ENCODE peak calls at places on chromosome 18, in eight cellular contexts. One of them, this sample, is unnamed.

GRCh38 chr18:73896685-73897084 is 250.9 kb downstream of the FBXO15 start:
- DNase-seq in astrocyte of the cerebellum: no peak
- DNase-seq in MCF 10A: no peak
- DNase-seq in coronary artery: no peak
- DNase-seq in fibroblast of lung: no peak
- DNase-seq in cardiac muscle cell: no peak
- DNase-seq in upper lobe of right lung: no peak
- DNase-seq in fibroblast of pulmonary artery: no peak
- DNase-seq in this sample: no peak

GRCh38 chr18:5410582-5410981 is 115.1 kb upstream of the ZBTB14 start:
- DNase-seq in MCF 10A: no peak
- DNase-seq in astrocyte of the cerebellum: no peak
- DNase-seq in upper lobe of right lung: no peak
- DNase-seq in fibroblast of lung: no peak
- DNase-seq in cardiac muscle cell: no peak
- DNase-seq in coronary artery: no peak
- DNase-seq in fibroblast of pulmonary artery: no peak
- DNase-seq in this sample: no peak

GRCh38 chr18:37124511-37124910 is 295.6 kb downstream of the KIAA1328 start:
- DNase-seq in astrocyte of the cerebellum: peak; percentile 47
- DNase-seq in upper lobe of right lung: no peak
- DNase-seq in MCF 10A: peak; percentile 14
- DNase-seq in fibroblast of pulmonary artery: no peak
- DNase-seq in cardiac muscle cell: no peak
- DNase-seq in fibroblast of lung: peak; percentile 64
- DNase-seq in coronary artery: no peak
- DNase-seq in this sample: no peak

GRCh38 chr18:48472610-48473009 is 63.4 kb upstream of the ZBTB7C start:
- DNase-seq in cardiac muscle cell: peak; percentile 61
- DNase-seq in coronary artery: no peak
- DNase-seq in fibroblast of pulmonary artery: peak; percentile 60
- DNase-seq in fibroblast of lung: no peak
- DNase-seq in MCF 10A: no peak
- DNase-seq in astrocyte of the cerebellum: no peak
- DNase-seq in upper lobe of right lung: no peak
- DNase-seq in this sample: no peak

GRCh38 chr18:70335892-70336726 is 47.3 kb downstream of the SOCS6 start:
- DNase-seq in MCF 10A: peak; percentile 71
- DNase-seq in cardiac muscle cell: no peak
- DNase-seq in fibroblast of pulmonary artery: no peak
- DNase-seq in coronary artery: no peak
- DNase-seq in upper lobe of right lung: no peak
- DNase-seq in fibroblast of lung: no peak
- DNase-seq in astrocyte of the cerebellum: no peak
- DNase-seq in this sample: no peak

GRCh38 chr18:62781893-62782292 is 66.6 kb downstream of the PHLPP1 start:
- DNase-seq in fibroblast of lung: peak; percentile 92
- DNase-seq in upper lobe of right lung: no peak
- DNase-seq in cardiac muscle cell: peak; percentile 79
- DNase-seq in fibroblast of pulmonary artery: peak; percentile 92
- DNase-seq in MCF 10A: peak; percentile 96
- DNase-seq in astrocyte of the cerebellum: no peak
- DNase-seq in coronary artery: no peak
- DNase-seq in this sample: peak; percentile 54

GRCh38 chr18:56902653-56903052 is 244.2 kb upstream of the BOD1L2 start:
- DNase-seq in fibroblast of lung: no peak
- DNase-seq in coronary artery: no peak
- DNase-seq in upper lobe of right lung: no peak
- DNase-seq in cardiac muscle cell: no peak
- DNase-seq in fibroblast of pulmonary artery: no peak
- DNase-seq in MCF 10A: no peak
- DNase-seq in astrocyte of the cerebellum: no peak
- DNase-seq in this sample: no peak

GRCh38 chr18:48203288-48203945 is 205.8 kb downstream of the ZBTB7C start:
- DNase-seq in coronary artery: no peak
- DNase-seq in upper lobe of right lung: no peak
- DNase-seq in cardiac muscle cell: no peak
- DNase-seq in fibroblast of lung: no peak
- DNase-seq in MCF 10A: no peak
- DNase-seq in fibroblast of pulmonary artery: no peak
- DNase-seq in astrocyte of the cerebellum: no peak
- DNase-seq in this sample: no peak

GRCh38 chr18:62434798-62435197 is 88.0 kb upstream of the ZCCHC2 start:
- DNase-seq in cardiac muscle cell: no peak
- DNase-seq in fibroblast of pulmonary artery: no peak
- DNase-seq in coronary artery: no peak
- DNase-seq in MCF 10A: peak; percentile 54
- DNase-seq in fibroblast of lung: no peak
- DNase-seq in astrocyte of the cerebellum: no peak
- DNase-seq in upper lobe of right lung: no peak
- DNase-seq in this sample: no peak

GRCh38 chr18:62717059-62717849 is 1.9 kb downstream of the PHLPP1 start:
- DNase-seq in fibroblast of lung: peak; percentile 73
- DNase-seq in upper lobe of right lung: no peak
- DNase-seq in MCF 10A: peak; percentile 84
- DNase-seq in cardiac muscle cell: peak; percentile 49
- DNase-seq in astrocyte of the cerebellum: no peak
- DNase-seq in fibroblast of pulmonary artery: peak; percentile 48
- DNase-seq in coronary artery: peak; percentile 75
- DNase-seq in this sample: no peak

GRCh38 chr18:76232813-76233212 is 262.2 kb downstream of the ZNF516 start:
- DNase-seq in cardiac muscle cell: no peak
- DNase-seq in fibroblast of pulmonary artery: no peak
- DNase-seq in astrocyte of the cerebellum: no peak
- DNase-seq in coronary artery: no peak
- DNase-seq in MCF 10A: peak; percentile 1
- DNase-seq in upper lobe of right lung: no peak
- DNase-seq in fibroblast of lung: peak; percentile 27
- DNase-seq in this sample: no peak

GRCh38 chr18:22191346-22191710 is 21.9 kb downstream of the GATA6 start:
- DNase-seq in fibroblast of pulmonary artery: no peak
- DNase-seq in fibroblast of lung: peak; percentile 62
- DNase-seq in cardiac muscle cell: peak; percentile 64
- DNase-seq in upper lobe of right lung: no peak
- DNase-seq in MCF 10A: no peak
- DNase-seq in coronary artery: no peak
- DNase-seq in astrocyte of the cerebellum: no peak
- DNase-seq in this sample: no peak

GRCh38 chr18:58209326-58209725 is 165.3 kb downstream of the NEDD4L start:
- DNase-seq in fibroblast of lung: peak; percentile 62
- DNase-seq in coronary artery: no peak
- DNase-seq in fibroblast of pulmonary artery: no peak
- DNase-seq in MCF 10A: no peak
- DNase-seq in astrocyte of the cerebellum: no peak
- DNase-seq in cardiac muscle cell: no peak
- DNase-seq in upper lobe of right lung: no peak
- DNase-seq in this sample: no peak

GRCh38 chr18:27860701-27861107 is 316.2 kb downstream of the CDH2 start:
- DNase-seq in fibroblast of lung: peak; percentile 82
- DNase-seq in MCF 10A: no peak
- DNase-seq in upper lobe of right lung: no peak
- DNase-seq in cardiac muscle cell: peak; percentile 36
- DNase-seq in fibroblast of pulmonary artery: no peak
- DNase-seq in astrocyte of the cerebellum: peak; percentile 83
- DNase-seq in coronary artery: no peak
- DNase-seq in this sample: no peak

GRCh38 chr18:76493213-76494107 is 1.6 kb downstream of the ZNF516 start:
- DNase-seq in coronary artery: no peak
- DNase-seq in fibroblast of pulmonary artery: peak; percentile 33
- DNase-seq in astrocyte of the cerebellum: no peak
- DNase-seq in MCF 10A: peak; percentile 32
- DNase-seq in upper lobe of right lung: no peak
- DNase-seq in cardiac muscle cell: peak; percentile 50
- DNase-seq in fibroblast of lung: peak; percentile 60
- DNase-seq in this sample: no peak

GRCh38 chr18:25661836-25662235 is 309.9 kb upstream of the ZNF521 start:
- DNase-seq in MCF 10A: no peak
- DNase-seq in astrocyte of the cerebellum: no peak
- DNase-seq in cardiac muscle cell: no peak
- DNase-seq in coronary artery: no peak
- DNase-seq in fibroblast of pulmonary artery: no peak
- DNase-seq in upper lobe of right lung: no peak
- DNase-seq in fibroblast of lung: no peak
- DNase-seq in this sample: no peak

GRCh38 chr18:38868757-38869156 is 1303.2 kb upstream of the CELF4 start:
- DNase-seq in upper lobe of right lung: no peak
- DNase-seq in coronary artery: no peak
- DNase-seq in fibroblast of lung: no peak
- DNase-seq in astrocyte of the cerebellum: no peak
- DNase-seq in fibroblast of pulmonary artery: no peak
- DNase-seq in MCF 10A: no peak
- DNase-seq in cardiac muscle cell: no peak
- DNase-seq in this sample: no peak

GRCh38 chr18:37566479-37567060 is 972 bp upstream of the CELF4 start:
- DNase-seq in cardiac muscle cell: no peak
- DNase-seq in coronary artery: no peak
- DNase-seq in MCF 10A: no peak
- DNase-seq in fibroblast of pulmonary artery: no peak
- DNase-seq in upper lobe of right lung: peak; percentile 61
- DNase-seq in astrocyte of the cerebellum: no peak
- DNase-seq in fibroblast of lung: no peak
- DNase-seq in this sample: no peak

GRCh38 chr18:40412410-40412809 is 1542.6 kb upstream of the PIK3C3 start:
- DNase-seq in upper lobe of right lung: no peak
- DNase-seq in astrocyte of the cerebellum: no peak
- DNase-seq in fibroblast of lung: no peak
- DNase-seq in coronary artery: no peak
- DNase-seq in cardiac muscle cell: no peak
- DNase-seq in fibroblast of pulmonary artery: no peak
- DNase-seq in MCF 10A: no peak
- DNase-seq in this sample: no peak

GRCh38 chr18:6629635-6630140 is 99.8 kb upstream of the ARHGAP28 start:
- DNase-seq in cardiac muscle cell: peak; percentile 78
- DNase-seq in MCF 10A: peak; percentile 50
- DNase-seq in astrocyte of the cerebellum: peak; percentile 40
- DNase-seq in fibroblast of lung: peak; percentile 82
- DNase-seq in coronary artery: no peak
- DNase-seq in fibroblast of pulmonary artery: peak; percentile 63
- DNase-seq in upper lobe of right lung: no peak
- DNase-seq in this sample: no peak

GRCh38 chr18:59446012-59446411 is 86.9 kb upstream of the LMAN1 start:
- DNase-seq in fibroblast of lung: peak; percentile 49
- DNase-seq in MCF 10A: peak; percentile 39
- DNase-seq in astrocyte of the cerebellum: peak; percentile 27
- DNase-seq in fibroblast of pulmonary artery: peak; percentile 74
- DNase-seq in cardiac muscle cell: peak; percentile 67
- DNase-seq in upper lobe of right lung: no peak
- DNase-seq in coronary artery: no peak
- DNase-seq in this sample: no peak
- TF ChIP-seq CTCF in fibroblast of lung: no peak
- TF ChIP-seq CTCF in MCF 10A: no peak
- TF ChIP-seq CTCF in astrocyte of the cerebellum: no peak
- TF ChIP-seq CTCF in fibroblast of pulmonary artery: peak; percentile 11
- TF ChIP-seq CTCF in cardiac muscle cell: peak; percentile 13
- TF ChIP-seq CTCF in upper lobe of right lung: no peak
- TF ChIP-seq CTCF in coronary artery: no peak
- TF ChIP-seq CTCF in this sample: no peak

GRCh38 chr18:2952605-2953004 is 60.3 kb downstream of the LPIN2 start:
- DNase-seq in coronary artery: no peak
- DNase-seq in upper lobe of right lung: no peak
- DNase-seq in MCF 10A: no peak
- DNase-seq in cardiac muscle cell: no peak
- DNase-seq in fibroblast of pulmonary artery: no peak
- DNase-seq in fibroblast of lung: no peak
- DNase-seq in astrocyte of the cerebellum: no peak
- DNase-seq in this sample: no peak

GRCh38 chr18:2948038-2948437 is 64.9 kb downstream of the LPIN2 start:
- DNase-seq in coronary artery: no peak
- DNase-seq in MCF 10A: peak; percentile 48
- DNase-seq in fibroblast of pulmonary artery: peak; percentile 81
- DNase-seq in upper lobe of right lung: no peak
- DNase-seq in astrocyte of the cerebellum: peak; percentile 15
- DNase-seq in fibroblast of lung: peak; percentile 37
- DNase-seq in cardiac muscle cell: peak; percentile 78
- DNase-seq in this sample: no peak
- TF ChIP-seq CTCF in coronary artery: peak; percentile 19
- TF ChIP-seq CTCF in MCF 10A: peak; percentile 35
- TF ChIP-seq CTCF in fibroblast of pulmonary artery: peak; percentile 54
- TF ChIP-seq CTCF in upper lobe of right lung: peak; percentile 23
- TF ChIP-seq CTCF in astrocyte of the cerebellum: peak; percentile 42
- TF ChIP-seq CTCF in fibroblast of lung: peak; percentile 33
- TF ChIP-seq CTCF in cardiac muscle cell: peak; percentile 50
- TF ChIP-seq CTCF in this sample: peak; percentile 24

DNA sequence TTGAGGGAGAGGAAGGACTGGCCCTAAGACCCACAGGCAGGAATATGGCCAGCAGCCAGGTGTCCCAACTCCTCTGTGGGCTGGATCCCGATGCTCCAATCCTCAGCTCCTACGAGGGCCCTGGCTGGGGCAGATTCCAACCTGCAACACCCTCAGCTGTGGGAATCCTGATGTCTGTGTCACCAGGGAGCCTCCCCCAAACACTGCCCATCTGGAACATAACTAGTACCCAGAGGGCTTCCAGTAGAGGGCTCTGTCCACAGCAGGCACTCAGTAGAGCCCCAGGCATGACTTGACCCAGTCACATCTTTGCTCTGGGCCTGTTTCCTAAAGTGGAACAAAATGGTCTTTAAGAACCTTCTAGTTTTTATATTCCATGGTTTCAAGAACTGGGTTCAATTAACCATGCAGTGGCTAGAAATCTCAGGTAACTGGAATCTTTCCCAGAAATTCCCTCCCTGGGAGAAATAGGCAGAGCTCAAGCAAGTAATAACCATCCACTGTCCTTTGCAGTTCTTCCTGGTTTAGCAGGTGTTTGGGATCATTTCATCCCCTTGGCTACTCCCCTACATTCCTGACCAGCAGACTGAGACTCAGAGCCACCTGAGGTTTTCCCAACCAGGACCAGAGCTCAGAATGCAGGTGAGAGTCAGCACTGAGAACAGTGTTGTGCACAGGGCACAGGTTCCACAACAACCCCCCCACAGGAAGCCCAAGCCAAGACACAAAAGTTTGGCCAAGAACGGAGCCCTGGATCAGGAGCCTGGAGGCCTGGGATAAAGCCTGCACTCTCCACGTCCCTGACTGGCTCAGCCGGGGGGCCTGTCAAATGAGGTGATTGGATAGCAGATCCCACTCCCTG is 20.8 kb upstream of the LOXHD1 start:
- DNase-seq in coronary artery: no peak
- DNase-seq in fibroblast of lung: peak; percentile 20
- DNase-seq in MCF 10A: peak; percentile 35
- DNase-seq in cardiac muscle cell: no peak
- DNase-seq in astrocyte of the cerebellum: no peak
- DNase-seq in fibroblast of pulmonary artery: no peak
- DNase-seq in upper lobe of right lung: no peak
- DNase-seq in this sample: no peak
- TF ChIP-seq CTCF in coronary artery: no peak
- TF ChIP-seq CTCF in fibroblast of lung: no peak
- TF ChIP-seq CTCF in MCF 10A: no peak
- TF ChIP-seq CTCF in cardiac muscle cell: no peak
- TF ChIP-seq CTCF in astrocyte of the cerebellum: no peak
- TF ChIP-seq CTCF in fibroblast of pulmonary artery: no peak
- TF ChIP-seq CTCF in upper lobe of right lung: no peak
- TF ChIP-seq CTCF in this sample: peak; percentile 11

GRCh38 chr18:621181-621580 is 24.4 kb downstream of the CLUL1 start:
- DNase-seq in upper lobe of right lung: no peak
- DNase-seq in coronary artery: no peak
- DNase-seq in fibroblast of lung: peak; percentile 48
- DNase-seq in MCF 10A: peak; percentile 33
- DNase-seq in cardiac muscle cell: peak; percentile 51
- DNase-seq in astrocyte of the cerebellum: no peak
- DNase-seq in fibroblast of pulmonary artery: peak; percentile 48
- DNase-seq in this sample: no peak
- TF ChIP-seq CTCF in upper lobe of right lung: no peak
- TF ChIP-seq CTCF in coronary artery: no peak
- TF ChIP-seq CTCF in fibroblast of lung: no peak
- TF ChIP-seq CTCF in MCF 10A: no peak
- TF ChIP-seq CTCF in cardiac muscle cell: no peak
- TF ChIP-seq CTCF in astrocyte of the cerebellum: no peak
- TF ChIP-seq CTCF in fibroblast of pulmonary artery: no peak
- TF ChIP-seq CTCF in this sample: no peak

GRCh38 chr18:8982416-8983183 is 119.9 kb upstream of the NDUFV2 start:
- DNase-seq in fibroblast of pulmonary artery: peak; percentile 68
- DNase-seq in upper lobe of right lung: no peak
- DNase-seq in cardiac muscle cell: peak; percentile 65
- DNase-seq in coronary artery: no peak
- DNase-seq in astrocyte of the cerebellum: peak; percentile 48
- DNase-seq in MCF 10A: peak; percentile 69
- DNase-seq in fibroblast of lung: peak; percentile 82
- DNase-seq in this sample: peak; percentile 84
- TF ChIP-seq CTCF in fibroblast of pulmonary artery: peak; percentile 46
- TF ChIP-seq CTCF in upper lobe of right lung: peak; percentile 40
- TF ChIP-seq CTCF in cardiac muscle cell: peak; percentile 56
- TF ChIP-seq CTCF in coronary artery: no peak
- TF ChIP-seq CTCF in astrocyte of the cerebellum: peak; percentile 30
- TF ChIP-seq CTCF in MCF 10A: peak; percentile 45
- TF ChIP-seq CTCF in fibroblast of lung: peak; percentile 15
- TF ChIP-seq CTCF in this sample: peak; percentile 59